ENCODE peak calls at places on chromosomes 3 and 15, in nine cellular contexts. U, F, G, W, I, V, Q, N and O are unnamed samples.

GRCh38 chr15:66747866-66748265 is 45.8 kb downstream of the SMAD6 start:
- DNase-seq in U (no peak), F (no peak), G (peak; percentile 36), W (no peak), I (no peak), V (no peak), Q (no peak), N (no peak), O (no peak)

GRCh38 chr15:44296625-44297524 is 8.4 kb downstream of the GOLM2 start:
- DNase-seq in U (peak; percentile 78), F (no peak), G (peak; percentile 71), W (no peak), I (no peak), V (no peak), Q (no peak), N (no peak), O (peak; percentile 15)

GRCh38 chr3:57935539-57935938 is 72.7 kb upstream of the FLNB start:
- DNase-seq in U (no peak), F (no peak), G (no peak), W (no peak), I (no peak), V (no peak), Q (no peak), N (no peak), O (no peak)

GRCh38 chr3:41362638-41363559 is 163.6 kb downstream of the CTNNB1 start:
- DNase-seq in U (no peak), F (peak; percentile 86), G (no peak), W (no peak), I (no peak), V (no peak), Q (no peak), N (no peak), O (no peak)

GRCh38 chr3:14725564-14726420 is 50.9 kb downstream of the C3orf20 start:
- DNase-seq in U (peak; percentile 68), F (no peak), G (peak; percentile 23), W (no peak), I (peak; percentile 89), V (peak; percentile 74), Q (peak; percentile 80), N (peak; percentile 30), O (peak; percentile 29)

GRCh38 chr3:4750306-4751056 is 228.8 kb upstream of the BHLHE40 start:
- DNase-seq in U (peak; percentile 17), F (peak; percentile 8), G (peak; percentile 93), W (peak; percentile 9), I (peak; percentile 81), V (peak; percentile 59), Q (peak; percentile 42), N (no peak), O (no peak)

GRCh38 chr3:71423151-71423906 is 160.2 kb downstream of the FOXP1 start:
- DNase-seq in U (no peak), F (no peak), G (peak; percentile 62), W (no peak), I (no peak), V (no peak), Q (peak; percentile 32), N (no peak), O (peak; percentile 35)

GRCh38 chr3:100169186-100169585 is 54.9 kb upstream of the FILIP1L start:
- DNase-seq in U (no peak), F (no peak), G (no peak), W (no peak), I (no peak), V (peak; percentile 35), Q (peak; percentile 44), N (no peak), O (no peak)

GRCh38 chr15:90762109-90762508 is 45.0 kb downstream of the BLM start:
- DNase-seq in U (peak; percentile 68), F (no peak), G (no peak), W (no peak), I (peak; percentile 79), V (peak; percentile 18), Q (peak; percentile 33), N (peak; percentile 34), O (no peak)

GRCh38 chr3:8581806-8582436 is 62.7 kb downstream of the SSUH2 start:
- DNase-seq in U (peak; percentile 26), F (no peak), G (peak; percentile 59), W (no peak), I (no peak), V (no peak), Q (no peak), N (no peak), O (no peak)

GRCh38 chr3:99789322-99789721 is 28.3 kb upstream of the CMSS1 start:
- DNase-seq in U (peak; percentile 67), F (peak; percentile 5), G (peak; percentile 62), W (no peak), I (no peak), V (peak; percentile 30), Q (peak; percentile 15), N (no peak), O (peak; percentile 21)

GRCh38 chr3:58190291-58190690 is 20.5 kb downstream of the DNASE1L3 start:
- DNase-seq in U (no peak), F (no peak), G (no peak), W (no peak), I (no peak), V (no peak), Q (no peak), N (no peak), O (no peak)

GRCh38 chr3:38139652-38140051 is 1.2 kb downstream of the MYD88 start:
- DNase-seq in U (no peak), F (no peak), G (no peak), W (no peak), I (no peak), V (no peak), Q (no peak), N (peak; percentile 23), O (no peak)

GRCh38 chr3:124941729-124942128 is 7.2 kb upstream of the MUC13 start:
- DNase-seq in U (no peak), F (no peak), G (no peak), W (no peak), I (no peak), V (no peak), Q (no peak), N (no peak), O (no peak)

GRCh38 chr3:105042586-105042985 is 324.1 kb upstream of the ALCAM start:
- DNase-seq in U (no peak), F (no peak), G (no peak), W (no peak), I (no peak), V (no peak), Q (no peak), N (no peak), O (no peak)

DNA sequence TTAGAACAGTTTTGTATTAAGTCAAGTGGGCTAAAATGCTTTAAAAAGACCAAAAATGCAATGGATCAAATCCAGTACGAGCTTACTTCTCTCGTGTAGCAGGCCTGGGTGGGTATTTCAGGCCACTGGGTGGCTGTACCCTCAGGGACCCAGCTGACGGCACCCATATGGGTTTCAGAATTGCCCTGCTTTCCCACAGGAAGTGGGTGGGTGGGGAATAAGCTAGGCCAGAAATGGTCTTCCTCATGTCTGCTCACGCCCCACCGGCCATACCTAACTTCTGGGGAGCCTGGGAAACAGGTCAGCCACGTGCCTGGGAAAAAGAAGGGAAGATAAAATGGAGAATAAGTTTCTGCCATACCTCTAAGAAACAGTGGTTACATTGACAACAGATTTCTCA is 20.3 kb downstream of the GPR160 start:
- DNase-seq in U (no peak), F (no peak), G (no peak), W (no peak), I (no peak), V (no peak), Q (no peak), N (no peak), O (no peak)
- H3K27ac ChIP-seq in U (no peak overlapping the region), F (no peak overlapping the region), G (no peak overlapping the region), W (no peak overlapping the region), I (no peak overlapping the region), V (no peak overlapping the region), Q (no peak overlapping the region), N (peak overlapping the region; percentile 74), O (peak overlapping the region; percentile 42)

GRCh38 chr3:20083953-20084352 is 43.7 kb downstream of the KAT2B start:
- DNase-seq in U (no peak), F (no peak), G (no peak), W (no peak), I (no peak), V (no peak), Q (no peak), N (no peak), O (no peak)
- H3K27ac ChIP-seq in U (no peak overlapping the region), F (no peak overlapping the region), G (no peak overlapping the region), W (peak overlapping the region; percentile 17), I (no peak overlapping the region), V (no peak overlapping the region), Q (no peak overlapping the region), N (no peak overlapping the region), O (no peak overlapping the region)

DNA sequence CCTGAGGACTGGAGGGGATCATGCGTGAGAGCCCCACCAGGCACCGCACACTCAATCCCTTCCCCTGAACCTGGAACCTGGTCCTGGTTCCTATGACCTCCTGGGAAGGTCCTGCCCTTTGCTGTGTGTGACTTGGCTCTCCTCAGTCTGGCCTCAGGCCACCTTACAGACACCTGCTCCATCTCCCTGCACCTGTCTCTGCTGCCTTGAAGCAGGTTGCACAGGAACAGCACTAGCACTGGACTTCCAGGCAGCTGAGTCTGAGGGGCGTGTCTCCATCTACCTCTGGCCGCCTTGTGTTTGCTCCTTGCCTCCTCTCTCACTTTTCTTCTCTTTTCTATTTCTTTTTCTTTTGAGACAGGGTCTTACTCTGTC is 15.4 kb downstream of the PSTPIP1 start:
- DNase-seq in U (no peak), F (no peak), G (no peak), W (no peak), I (no peak), V (no peak), Q (no peak), N (no peak), O (no peak)
- H3K27ac ChIP-seq in U (no peak overlapping the region), F (no peak overlapping the region), G (no peak overlapping the region), W (peak overlapping the region; percentile 47), I (no peak overlapping the region), V (no peak overlapping the region), Q (no peak overlapping the region), N (no peak overlapping the region), O (no peak overlapping the region)

GRCh38 chr3:119498188-119498987 is at the start of gene TIMMDC1:
- DNase-seq in U (peak; percentile 94), F (peak; percentile 92), G (peak; percentile 97), W (peak; percentile 97), I (peak; percentile 98), V (peak; percentile 96), Q (peak; percentile 98), N (peak; percentile 97), O (peak; percentile 98)

GRCh38 chr3:119494597-119494996 is 3.8 kb upstream of the TIMMDC1 start:
- DNase-seq in U (no peak), F (no peak), G (no peak), W (no peak), I (no peak), V (no peak), Q (no peak), N (no peak), O (no peak)

GRCh38 chr3:119500265-119500664 is 1.9 kb downstream of the TIMMDC1 start:
- DNase-seq in U (no peak), F (no peak), G (no peak), W (no peak), I (no peak), V (no peak), Q (no peak), N (no peak), O (no peak)

GRCh38 chr3:119492810-119493209 is 5.5 kb upstream of the TIMMDC1 start:
- DNase-seq in U (no peak), F (no peak), G (no peak), W (no peak), I (no peak), V (no peak), Q (no peak), N (no peak), O (no peak)

DNA sequence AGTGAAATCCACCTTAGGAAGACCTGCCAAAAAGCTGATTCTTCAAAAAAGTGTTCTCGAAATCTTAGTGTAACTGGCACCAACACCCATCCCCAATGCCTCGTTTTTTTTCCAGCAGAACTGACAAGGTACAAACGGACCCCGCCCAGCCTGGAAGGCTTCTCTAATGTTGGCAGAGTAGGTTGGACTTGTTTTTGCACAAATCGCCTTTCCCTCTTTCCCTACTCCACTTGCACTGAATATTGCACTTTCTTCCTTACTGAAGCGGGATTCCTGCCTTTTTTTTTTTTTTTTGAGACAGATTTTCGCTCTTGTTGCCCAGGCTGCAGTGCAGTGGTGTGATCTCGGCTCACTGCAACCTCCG is 541 bp upstream of the TIMMDC1 start:
- DNase-seq in U (peak; percentile 21), F (peak; percentile 5), G (peak; percentile 38), W (no peak), I (no peak), V (no peak), Q (no peak), N (peak; percentile 35), O (peak; percentile 34)
- H3K27ac ChIP-seq in U (peak overlapping the region; percentile 78), F (no peak overlapping the region), G (peak overlapping the region; percentile 83), W (peak overlapping the region; percentile 93), I (peak overlapping the region; percentile 94), V (peak overlapping the region; percentile 81), Q (peak overlapping the region; percentile 92), N (peak overlapping the region; percentile 71), O (peak overlapping the region; percentile 75)